ENCODE peak calls at places on chromosome 4, in four cellular contexts. I is testis; O is GM23338; V is CD8-positive, alpha-beta T cell. N is an unnamed sample.

GRCh38 chr4:107036602-107037151 is 564 bp upstream of the DKK2 start:
- DNase-seq in O (peak; percentile 5), I (no peak), V (no peak), N (peak; percentile 13)

GRCh38 chr4:67929447-67929846 is 33.8 kb downstream of the TMPRSS11A start:
- DNase-seq in O (no peak), V (no peak), I (no peak), N (no peak)

GRCh38 chr4:104989363-104989762 is 157.3 kb upstream of the TET2 start:
- DNase-seq in I (no peak), O (no peak), V (no peak), N (no peak)

GRCh38 chr4:15361529-15361928 is 66.3 kb upstream of the C1QTNF7 start:
- DNase-seq in V (no peak), I (no peak), O (no peak), N (no peak)

GRCh38 chr4:126779446-126780166 is 853.2 kb upstream of the INTU start:
- DNase-seq in O (no peak), V (no peak), I (peak; percentile 13), N (no peak)

GRCh38 chr4:53010320-53010719 is 148.2 kb downstream of the RASL11B start:
- DNase-seq in V (no peak), O (no peak), I (peak; percentile 93), N (no peak)

GRCh38 chr4:154738426-154738825 is 5.4 kb upstream of the LRAT start:
- DNase-seq in V (no peak), O (peak; percentile 42), I (no peak), N (no peak)

GRCh38 chr4:92339671-92340070 is 35.9 kb downstream of the GRID2 start:
- DNase-seq in V (no peak), O (no peak), I (no peak), N (no peak)

GRCh38 chr4:139144161-139144859 is 32.7 kb downstream of the ELF2 start:
- DNase-seq in O (peak; percentile 82), V (no peak), I (peak; percentile 74), N (no peak)

GRCh38 chr4:15982833-15983528 is 20.0 kb upstream of the FGFBP2 start:
- DNase-seq in V (no peak), I (no peak), O (no peak), N (no peak)

GRCh38 chr4:185039508-185040273 is 21.4 kb downstream of the HELT start:
- DNase-seq in O (peak; percentile 84), V (peak; percentile 41), I (peak; percentile 73), N (peak; percentile 57)

GRCh38 chr4:9994246-9994847 is 26.9 kb downstream of the SLC2A9 start:
- DNase-seq in I (no peak), V (no peak), O (no peak), N (no peak)

GRCh38 chr4:7987148-7987989 is 47.7 kb upstream of the AFAP1 start:
- DNase-seq in I (peak; percentile 87), O (peak; percentile 93), V (peak; percentile 64), N (peak; percentile 85)

GRCh38 chr4:24642941-24643628 is 58.7 kb upstream of the DHX15 start:
- DNase-seq in V (no peak), I (no peak), O (no peak), N (no peak)

GRCh38 chr4:180436366-180436765 is 1806.8 kb upstream of the TENM3 start:
- DNase-seq in V (no peak), I (no peak), O (no peak), N (no peak)

GRCh38 chr4:166197166-166197565 is 324.1 kb downstream of the TLL1 start:
- DNase-seq in V (no peak), I (no peak), O (no peak), N (no peak)

GRCh38 chr4:123862812-123863211 is 466.2 kb downstream of the SPRY1 start:
- DNase-seq in I (no peak), V (no peak), O (no peak), N (no peak)

GRCh38 chr4:126455865-126456264 is 1141.1 kb downstream of the FAT4 start:
- DNase-seq in I (no peak), V (no peak), O (no peak), N (no peak)

GRCh38 chr4:74738756-74739155 is 55.6 kb downstream of the BTC start:
- DNase-seq in V (no peak), I (no peak), O (no peak), N (no peak)

GRCh38 chr4:76179398-76180318 is 31.5 kb upstream of the NUP54 start:
- DNase-seq in O (peak; percentile 95), I (peak; percentile 94), V (peak; percentile 82), N (peak; percentile 87)

GRCh38 chr4:8544741-8545438 is 35.3 kb upstream of the GPR78 start:
- DNase-seq in I (no peak), V (no peak), O (no peak), N (no peak)

GRCh38 chr4:185463541-185463940 is 8.0 kb downstream of the CCDC110 start:
- DNase-seq in V (no peak), I (no peak), O (no peak), N (no peak)

GRCh38 chr4:7815981-7816380 is 123.7 kb downstream of the AFAP1 start:
- DNase-seq in O (no peak), I (no peak), V (no peak), N (no peak)

GRCh38 chr4:83362492-83363329 is 28.1 kb upstream of the HPSE start:
- DNase-seq in V (no peak), I (no peak), O (peak; percentile 33), N (no peak)

GRCh38 chr4:183402771-183403170 is 41.7 kb upstream of the CDKN2AIP start:
- DNase-seq in I (no peak), V (no peak), O (no peak), N (no peak)

GRCh38 chr4:20483416-20483815 is 216.8 kb upstream of the PACRGL start:
- DNase-seq in I (no peak), O (no peak), V (no peak), N (no peak)

GRCh38 chr4:53959373-53959772 is 105.0 kb downstream of the CHIC2 start:
- DNase-seq in V (no peak), O (no peak), I (no peak), N (no peak)

GRCh38 chr4:85147481-85148076 is 181.1 kb upstream of the WDFY3 start:
- DNase-seq in V (no peak), O (peak; percentile 88), I (peak; percentile 83), N (peak; percentile 44)

GRCh38 chr4:41410049-41410448 is 127.9 kb upstream of the LIMCH1 start:
- DNase-seq in O (no peak), I (no peak), V (no peak), N (no peak)

GRCh38 chr4:42633605-42634388 is 23.1 kb downstream of the ATP8A1 start:
- DNase-seq in I (no peak), V (no peak), O (no peak), N (no peak)

GRCh38 chr4:168560835-168561210 is 64.0 kb downstream of the PALLD start:
- DNase-seq in I (no peak), O (no peak), V (no peak), N (no peak)

GRCh38 chr4:159227378-159227777 is 124.5 kb downstream of the RAPGEF2 start:
- DNase-seq in I (no peak), O (no peak), V (no peak), N (no peak)

DNA sequence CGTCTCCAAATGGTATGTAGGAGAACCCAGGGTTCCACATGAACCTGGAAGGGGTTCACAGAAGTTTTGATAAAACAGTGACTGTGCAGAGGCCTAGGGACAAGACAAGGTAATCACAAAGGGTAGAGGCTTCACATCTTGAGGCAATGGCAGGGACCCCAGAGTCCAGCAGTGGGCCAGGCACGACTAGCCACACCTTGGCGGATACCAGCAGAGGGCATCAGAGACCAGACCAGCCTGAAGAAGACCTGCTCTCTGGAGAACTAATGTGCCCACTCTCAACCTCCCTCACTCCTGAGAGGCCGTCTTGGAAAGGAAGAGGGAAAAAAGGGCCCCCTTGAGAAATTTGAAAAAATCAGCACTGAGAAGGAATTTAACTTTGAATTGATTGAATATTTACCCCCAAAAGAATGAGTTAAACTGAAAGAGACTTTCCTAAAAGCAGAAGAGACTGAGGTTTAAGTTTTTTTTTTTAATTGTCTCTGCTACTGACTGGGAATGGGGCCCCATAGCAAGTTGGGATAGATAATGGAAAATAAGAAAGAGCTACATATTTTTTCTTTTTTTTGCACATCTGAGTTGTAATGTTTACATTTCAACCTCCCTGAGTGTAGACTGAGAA is 243.8 kb upstream of the JADE1 start:
- DNase-seq in O (peak; percentile 85), I (peak; percentile 77), V (no peak), N (peak; percentile 83)
- TF ChIP-seq CTCF in O (peak; percentile 98), I (peak; percentile 39), V (no peak), N (peak; percentile 91)

GRCh38 chr4:140296871-140297570 is 76.4 kb upstream of the SCOC start:
- DNase-seq in O (no peak), I (peak; percentile 47), V (no peak), N (no peak)

GRCh38 chr4:140293979-140294378 is 79.5 kb upstream of the SCOC start:
- DNase-seq in I (no peak), O (no peak), V (no peak), N (no peak)

GRCh38 chr4:140298001-140298400 is 75.4 kb upstream of the SCOC start:
- DNase-seq in O (no peak), I (no peak), V (no peak), N (no peak)

GRCh38 chr4:140300271-140300970 is 73.0 kb upstream of the SCOC start:
- DNase-seq in V (no peak), O (no peak), I (peak; percentile 37), N (no peak)

DNA sequence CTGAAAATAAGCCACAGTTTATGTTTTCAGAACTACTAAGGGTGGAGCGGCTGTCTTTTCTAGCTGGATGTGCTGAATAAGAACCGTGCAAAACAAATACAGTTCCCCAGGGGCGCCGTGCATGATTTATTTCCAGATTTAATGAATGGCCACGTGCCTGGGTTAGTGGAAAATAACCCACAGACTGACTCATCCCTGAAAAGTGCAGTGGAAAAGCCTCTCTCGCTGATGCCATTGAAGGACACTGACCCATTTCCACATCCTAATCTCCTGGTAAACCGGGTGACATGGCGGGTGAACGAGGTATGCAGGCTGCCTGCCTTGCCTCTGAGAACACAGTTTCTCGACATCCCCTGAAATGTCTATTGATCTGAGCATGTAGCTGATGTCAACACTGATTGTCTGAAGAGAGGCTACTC is 77.1 kb upstream of the SCOC start:
- DNase-seq in I (peak; percentile 72), O (no peak), V (no peak), N (peak; percentile 60)
- H3K4me3 ChIP-seq in I (no peak overlapping the region), O (no peak overlapping the region), V (no peak overlapping the region), N (no peak overlapping the region)

GRCh38 chr4:22493523-22493922 is 22.3 kb downstream of the ADGRA3 start:
- DNase-seq in V (no peak), O (no peak), I (no peak), N (no peak)
- TF ChIP-seq CTCF in V (no peak), O (no peak), I (no peak), N (no peak)

DNA sequence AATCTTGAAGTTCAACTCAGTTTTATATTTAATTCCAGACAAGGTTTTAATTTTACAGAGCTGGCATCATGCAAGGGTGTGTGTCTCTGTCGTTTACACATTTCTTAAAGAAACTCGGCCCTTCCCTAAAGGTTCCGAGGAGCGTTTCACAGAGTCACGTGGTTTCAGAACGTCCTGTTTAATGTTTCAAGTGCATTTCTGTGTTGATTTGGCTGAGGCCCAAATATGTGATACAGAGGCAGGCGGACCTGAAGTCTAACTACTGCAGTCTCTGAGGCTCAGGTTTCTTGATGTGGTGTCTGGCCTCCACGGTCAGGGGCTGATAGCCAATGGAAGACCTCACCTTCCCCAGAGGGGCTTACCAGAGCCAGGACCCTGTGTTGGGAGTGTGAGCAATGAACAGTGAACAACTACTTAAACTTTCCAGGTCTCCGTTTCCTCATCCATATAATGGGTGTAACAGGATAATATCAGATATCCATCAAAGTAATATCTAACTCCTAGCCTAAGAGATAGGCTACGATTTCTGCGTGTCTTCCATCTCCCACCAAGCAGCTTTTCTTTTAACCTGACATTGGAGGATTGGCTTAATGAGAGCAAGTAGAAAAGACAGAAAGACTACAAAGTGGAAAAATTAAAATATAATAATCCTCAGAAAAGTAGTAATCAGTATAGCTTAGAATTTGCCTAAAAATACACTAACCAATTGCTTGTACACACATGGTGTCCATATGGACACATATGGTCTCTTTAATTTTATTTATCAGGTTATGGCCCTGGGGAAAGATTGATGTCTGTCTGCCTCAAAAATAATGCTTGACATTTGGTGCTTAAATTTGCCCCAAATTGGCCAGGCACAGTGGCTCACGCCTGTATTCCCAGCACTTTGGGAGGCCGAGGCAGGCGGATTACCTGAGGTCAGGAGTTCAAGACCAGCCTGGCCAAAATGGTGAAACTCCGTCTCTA is 50.0 kb upstream of the TRIM2 start:
- DNase-seq in I (no peak), O (no peak), V (no peak), N (no peak)
- H3K4me3 ChIP-seq in I (peak overlapping the region; percentile 36), O (peak overlapping the region; percentile 75), V (peak overlapping the region; percentile 63), N (peak overlapping the region; percentile 71)